ENCODE peak calls at places on chromosome 11, in eight cellular contexts. G is lower leg skin; W is foreskin fibroblast; B is CD8-positive, alpha-beta T cell; C is GM12865; V is WTC11; Y is neural crest cell; S is IMR-90. E is an unnamed sample.

GRCh38 chr11:2815762-2816496 is 69.6 kb downstream of the CDKN1C start:
- DNase-seq in G (no peak), V (no peak), C (no peak), S (no peak), W (no peak), B (no peak), Y (no peak), E (no peak)

GRCh38 chr11:126874831-126875230 is 125.7 kb downstream of the KIRREL3 start:
- DNase-seq in V (peak), B (no peak), C (peak), G (no peak), Y (no peak), W (no peak), S (no peak), E (no peak)

GRCh38 chr11:2524446-2525165 is 79.8 kb downstream of the KCNQ1 start:
- DNase-seq in Y (no peak), S (no peak), G (peak), V (peak), B (no peak), C (no peak), W (no peak), E (peak)

GRCh38 chr11:31340903-31341572 is 28.5 kb downstream of the DCDC1 start:
- DNase-seq in S (peak), G (no peak), C (peak), V (peak), W (peak), B (no peak), Y (no peak), E (no peak)

GRCh38 chr11:62445314-62445740 is 26.5 kb downstream of the SCGB1A1 start:
- DNase-seq in W (no peak), V (no peak), C (no peak), S (peak), G (no peak), Y (no peak), B (no peak), E (no peak)

GRCh38 chr11:2663506-2663905 is 36.3 kb downstream of the KCNQ1OT1 start:
- DNase-seq in V (no peak), W (no peak), C (no peak), Y (no peak), S (no peak), B (no peak), G (peak), E (no peak)

GRCh38 chr11:101863361-101863760 is 51.4 kb upstream of the CEP126 start:
- DNase-seq in Y (no peak), B (no peak), V (no peak), W (peak), G (no peak), S (peak), C (no peak), E (no peak)

GRCh38 chr11:84465040-84465439 is 1162.1 kb downstream of the DLG2 start:
- DNase-seq in G (no peak), C (no peak), B (no peak), S (no peak), V (no peak), W (no peak), Y (no peak), E (no peak)

GRCh38 chr11:13160745-13161144 is 116.8 kb upstream of the BMAL1 start:
- DNase-seq in B (no peak), V (no peak), Y (no peak), G (peak), S (no peak), C (peak), W (no peak), E (no peak)

GRCh38 chr11:97909544-97910394 is 1111.0 kb upstream of the CNTN5 start:
- DNase-seq in S (peak), G (no peak), W (no peak), B (no peak), C (no peak), Y (no peak), V (no peak), E (no peak)

GRCh38 chr11:7621090-7621489 is 52.2 kb downstream of the CYB5R2 start:
- DNase-seq in B (no peak), G (no peak), C (no peak), V (no peak), W (no peak), Y (no peak), S (no peak), E (no peak)

GRCh38 chr11:80197155-80197554 is 756.3 kb upstream of the TENM4 start:
- DNase-seq in G (no peak), S (no peak), B (no peak), V (no peak), W (no peak), Y (no peak), C (no peak), E (no peak)

GRCh38 chr11:749731-750130 is 2.5 kb downstream of the TALDO1 start:
- DNase-seq in B (no peak), W (no peak), C (no peak), G (no peak), V (no peak), Y (no peak), S (no peak), E (no peak)

GRCh38 chr11:742571-743201 is 4.6 kb upstream of the TALDO1 start:
- DNase-seq in V (no peak), S (no peak), G (no peak), W (no peak), Y (no peak), C (no peak), B (no peak), E (no peak)

GRCh38 chr11:748007-748359 is 719 bp downstream of the TALDO1 start:
- DNase-seq in W (no peak), B (no peak), Y (no peak), S (no peak), G (no peak), C (no peak), V (no peak), E (no peak)

GRCh38 chr11:746289-747175 is 732 bp upstream of the TALDO1 start:
- DNase-seq in C (peak), V (peak), Y (peak), S (peak), W (no peak), B (no peak), G (no peak), E (no peak)

DNA sequence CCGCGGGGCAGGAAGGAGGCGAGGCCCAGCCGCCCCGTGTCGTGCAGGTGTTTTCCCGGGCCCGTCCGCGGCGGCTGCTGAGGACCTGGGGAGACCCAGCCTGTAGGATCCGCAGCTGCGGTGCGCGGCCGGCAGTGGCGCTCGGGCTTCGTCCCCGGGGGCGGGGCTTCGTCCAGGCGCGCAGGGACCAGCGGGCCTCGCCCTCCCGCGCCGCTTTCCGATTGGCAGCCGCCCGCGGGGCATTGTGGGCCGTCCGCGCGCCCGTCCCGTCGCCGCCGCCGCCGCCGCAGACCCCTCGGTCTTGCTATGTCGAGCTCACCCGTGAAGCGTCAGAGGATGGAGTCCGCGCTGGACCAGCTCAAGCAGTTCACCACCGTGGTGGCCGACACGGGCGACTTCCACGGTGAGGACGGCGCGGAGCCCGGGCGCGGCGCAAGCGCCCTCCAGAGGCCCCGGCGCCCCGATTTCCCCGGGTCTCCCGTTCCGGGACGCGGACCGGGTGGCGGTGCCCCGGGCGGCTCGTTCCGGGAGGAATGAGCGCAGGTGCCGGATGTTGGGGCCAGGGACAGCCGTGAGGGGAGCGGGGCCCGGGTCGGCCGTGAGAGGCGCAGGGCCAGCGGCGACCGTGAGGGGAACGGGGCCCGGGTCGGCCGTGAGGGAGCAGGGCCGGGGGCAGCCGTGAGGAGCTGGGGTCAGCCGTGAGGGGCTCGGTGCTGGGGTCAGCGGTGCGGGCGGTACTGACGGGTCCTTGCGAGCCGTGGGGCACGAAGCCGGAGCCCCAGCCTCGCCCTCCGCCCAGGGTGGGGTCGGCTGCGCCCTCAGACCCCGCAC is at the start of gene TALDO1:
- DNase-seq in B (peak), G (peak), S (peak), V (peak), C (peak), Y (peak), W (peak), E (peak)
- TF ChIP-seq CTCF in B (no peak), G (no peak), S (peak), V (no peak), C (no peak), Y (peak), W (no peak), E (no peak)

GRCh38 chr11:26753738-26754504 is 32.1 kb upstream of the SLC5A12 start:
- DNase-seq in C (peak), B (no peak), S (peak), W (peak), Y (peak), G (peak), V (peak), E (no peak)
- TF ChIP-seq CTCF in C (peak), B (no peak), S (peak), W (peak), Y (peak), G (peak), V (peak), E (peak)

DNA sequence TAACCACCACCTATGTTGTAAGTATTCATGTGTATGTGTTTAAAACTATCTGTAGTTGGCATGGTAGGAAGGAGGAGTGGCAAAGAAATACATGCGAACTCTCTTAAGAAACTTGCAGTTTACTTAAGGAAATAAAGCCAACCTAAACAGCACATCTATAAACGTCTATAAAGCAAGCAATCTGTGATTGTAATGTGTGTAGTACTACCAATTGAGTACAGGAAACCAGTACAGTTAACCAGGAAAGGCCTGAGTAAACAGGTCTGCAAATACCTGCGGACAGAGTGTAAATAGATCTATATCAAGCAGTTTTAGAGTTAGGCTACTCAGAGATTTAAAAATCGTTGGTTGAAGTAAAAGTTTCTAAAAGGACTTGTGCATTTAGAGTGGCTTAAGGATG is 59.5 kb upstream of the AMOTL1 start:
- DNase-seq in S (no peak), Y (no peak), W (no peak), C (no peak), G (no peak), B (no peak), V (no peak), E (no peak)
- TF ChIP-seq CTCF in S (no peak), Y (no peak), W (no peak), C (no peak), G (no peak), B (no peak), V (no peak), E (no peak)

DNA sequence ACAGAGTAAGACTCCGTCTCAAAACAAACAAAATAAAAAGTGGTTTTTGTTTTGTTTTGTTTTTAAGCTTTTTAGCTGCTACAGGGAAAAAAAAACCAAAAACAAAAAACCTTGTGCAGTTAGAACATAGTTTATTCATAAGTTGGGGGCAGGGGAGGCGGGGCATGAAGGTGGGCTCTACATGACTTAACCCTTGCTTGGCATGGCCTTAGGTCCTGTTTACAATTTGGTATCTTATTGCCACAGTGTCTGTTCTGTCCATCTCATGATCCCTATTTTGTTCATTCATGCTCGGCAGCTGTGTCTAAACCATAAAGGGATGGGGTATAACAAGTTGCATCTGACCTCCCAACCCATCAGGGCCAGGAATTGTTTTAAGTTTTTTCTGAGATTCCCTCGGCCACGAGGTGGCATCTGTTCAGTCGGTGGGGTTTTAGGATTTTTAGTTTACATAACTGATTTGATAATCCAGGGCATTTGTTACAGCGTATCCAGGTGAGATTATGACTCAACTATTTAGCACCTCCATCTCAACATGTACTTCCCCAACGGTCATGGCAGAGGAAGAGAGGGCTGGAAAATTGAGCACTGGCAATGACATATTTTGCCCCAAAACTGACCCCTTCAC is 6.9 kb downstream of the AP5B1 start:
- DNase-seq in Y (no peak), C (no peak), B (no peak), S (no peak), W (no peak), V (no peak), G (no peak), E (peak)
- TF ChIP-seq CTCF in Y (no peak), C (no peak), B (no peak), S (peak), W (no peak), V (no peak), G (no peak), E (no peak)

DNA sequence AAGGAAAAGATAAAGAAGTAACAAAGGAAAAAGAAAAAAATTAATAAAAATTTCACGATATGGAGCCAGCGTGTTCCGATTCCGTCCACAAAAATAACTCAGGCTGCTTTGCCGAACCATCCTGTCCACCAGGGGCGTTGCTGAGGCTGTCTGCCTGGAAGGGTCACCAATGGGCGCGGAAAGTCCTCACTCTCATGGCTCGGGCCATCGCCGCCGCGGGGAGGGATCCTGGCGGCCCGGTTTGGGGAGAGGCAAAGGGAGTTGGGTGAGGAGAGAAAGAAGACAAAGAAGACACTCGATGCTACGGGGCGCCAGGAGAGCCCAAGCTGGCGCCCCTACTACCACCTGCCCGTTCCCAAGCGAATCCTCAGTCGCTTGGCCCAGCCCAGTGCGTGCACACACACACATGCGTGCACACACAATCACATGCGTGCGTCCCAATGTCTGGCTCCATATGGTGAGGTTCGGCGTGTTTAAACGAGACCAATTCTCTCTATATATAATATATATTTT is 5.6 kb upstream of the PYGM start:
- DNase-seq in V (peak), Y (no peak), B (no peak), W (no peak), S (no peak), G (no peak), C (no peak), E (no peak)
- TF ChIP-seq CTCF in V (no peak), Y (peak), B (no peak), W (no peak), S (no peak), G (no peak), C (no peak), E (peak)

DNA sequence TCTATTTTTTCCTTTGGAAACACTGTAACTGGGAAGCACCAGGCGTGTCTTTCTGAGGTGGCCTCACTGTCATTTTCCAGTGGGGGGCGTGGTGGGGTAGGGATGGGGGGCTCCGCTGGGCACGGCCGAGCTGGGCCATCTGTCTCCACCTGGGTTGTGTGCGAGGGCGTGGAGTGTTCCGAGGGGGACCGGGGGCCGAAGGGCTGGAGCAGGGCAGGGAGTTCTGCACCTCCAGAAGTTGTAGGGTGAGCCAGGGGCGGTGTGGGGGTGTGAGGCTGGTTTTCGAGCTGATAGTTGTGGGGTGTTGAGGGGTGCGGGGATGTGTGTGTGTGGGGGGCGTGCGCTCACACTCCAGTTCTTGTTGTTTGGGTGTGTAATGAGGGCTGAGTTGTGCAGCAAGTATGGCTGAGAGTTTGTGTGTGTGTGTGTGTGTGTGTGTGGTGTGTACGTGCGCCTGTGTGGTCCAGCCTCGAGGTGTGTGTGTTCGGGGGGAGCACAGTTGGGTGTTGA is 10.8 kb downstream of the YPEL4 start:
- DNase-seq in C (no peak), G (no peak), W (no peak), S (no peak), Y (no peak), V (peak), B (no peak), E (no peak)
- TF ChIP-seq CTCF in C (no peak), G (no peak), W (no peak), S (no peak), Y (no peak), V (no peak), B (no peak), E (no peak)

GRCh38 chr11:9601876-9602199 is 28.4 kb downstream of the WEE1 start:
- DNase-seq in Y (no peak), V (no peak), G (no peak), S (no peak), C (no peak), B (no peak), W (no peak), E (no peak)

GRCh38 chr11:9600651-9601040 is 27.2 kb downstream of the WEE1 start:
- DNase-seq in C (peak), G (no peak), Y (no peak), W (no peak), B (no peak), S (peak), V (no peak), E (no peak)

GRCh38 chr11:9600166-9600565 is 26.7 kb downstream of the WEE1 start:
- DNase-seq in B (no peak), Y (no peak), G (no peak), C (no peak), W (no peak), V (no peak), S (no peak), E (no peak)

GRCh38 chr11:9604134-9604533 is 30.7 kb downstream of the WEE1 start:
- DNase-seq in W (no peak), Y (no peak), B (no peak), V (no peak), S (peak), C (no peak), G (no peak), E (no peak)

DNA sequence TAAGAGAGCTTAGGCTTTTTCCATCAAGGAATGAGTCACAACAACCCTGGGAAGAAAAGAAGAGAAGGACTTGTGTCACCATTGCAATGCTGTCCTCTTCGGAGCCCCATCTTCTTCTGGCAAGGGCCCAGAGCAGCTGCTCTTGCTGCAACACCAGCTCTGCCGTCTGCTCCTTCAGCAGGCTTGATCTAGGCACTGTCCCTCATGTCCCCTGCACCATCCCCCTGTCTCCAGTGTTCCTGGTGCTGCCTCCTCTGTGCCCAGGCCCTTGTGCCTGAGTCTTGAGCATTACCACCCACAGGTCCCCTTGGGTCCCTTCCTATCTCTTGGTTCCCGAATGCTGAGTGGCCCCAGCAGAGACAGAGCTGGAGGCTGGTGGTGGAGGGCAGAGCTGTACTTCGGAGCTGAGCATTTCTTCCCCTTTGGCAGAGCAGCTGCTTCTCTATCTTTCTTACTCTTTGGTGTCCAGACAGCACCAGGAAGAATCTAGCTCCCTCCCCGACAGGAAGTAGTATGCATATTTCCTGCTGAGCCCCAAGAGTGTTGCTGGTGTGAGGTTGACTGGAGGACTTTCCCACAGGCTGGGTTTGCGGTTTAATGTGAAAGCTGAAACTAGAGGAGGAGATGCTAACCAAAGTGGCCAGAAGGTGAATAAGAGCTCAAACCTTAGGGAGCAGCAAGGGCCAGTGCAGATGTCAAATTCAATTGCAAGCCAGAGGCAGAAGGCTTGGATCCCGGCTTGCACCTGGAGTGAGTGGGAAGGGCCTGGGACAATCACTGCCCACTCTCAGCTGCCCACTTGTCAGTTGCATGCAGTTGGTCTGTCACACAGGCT is 27.8 kb downstream of the WEE1 start:
- DNase-seq in S (peak), V (peak), G (no peak), B (no peak), Y (no peak), W (peak), C (peak), E (no peak)
- TF ChIP-seq CTCF in S (no peak), V (no peak), G (no peak), B (no peak), Y (no peak), W (no peak), C (no peak), E (no peak)

GRCh38 chr11:76209956-76210885 is 3.9 kb upstream of the WNT11 start:
- DNase-seq in W (peak), Y (peak), S (peak), C (peak), B (no peak), V (no peak), G (peak), E (peak)
- TF ChIP-seq CTCF in W (no peak), Y (no peak), S (no peak), C (no peak), B (no peak), V (no peak), G (no peak), E (no peak)

E was measured in mesothelial cell of epicardium.